ENCODE peak calls at places on chromosomes 12 and 14, in six cellular contexts. One of them, this sample, is unnamed.

GRCh38 chr12:108612788-108613282 is 15.0 kb upstream of the TMEM119 start:
- DNase-seq in Ammon's horn: no peak
- DNase-seq in mammary epithelial cell: peak
- DNase-seq in RWPE1: no peak
- DNase-seq in colonic mucosa: no peak
- DNase-seq in nephron progenitor cell: no peak
- DNase-seq in this sample: no peak

GRCh38 chr14:49623941-49624806 is 3.6 kb downstream of the MGAT2 start:
- DNase-seq in RWPE1: peak
- DNase-seq in Ammon's horn: no peak
- DNase-seq in nephron progenitor cell: no peak
- DNase-seq in mammary epithelial cell: peak
- DNase-seq in colonic mucosa: peak
- DNase-seq in this sample: no peak

GRCh38 chr14:103762011-103762410 is 46.4 kb downstream of the ZFYVE21 start:
- DNase-seq in RWPE1: no peak
- DNase-seq in mammary epithelial cell: no peak
- DNase-seq in nephron progenitor cell: no peak
- DNase-seq in colonic mucosa: no peak
- DNase-seq in Ammon's horn: no peak
- DNase-seq in this sample: no peak

GRCh38 chr12:91370086-91370868 is 187.7 kb upstream of the DCN start:
- DNase-seq in nephron progenitor cell: no peak
- DNase-seq in RWPE1: no peak
- DNase-seq in colonic mucosa: no peak
- DNase-seq in Ammon's horn: no peak
- DNase-seq in mammary epithelial cell: no peak
- DNase-seq in this sample: no peak

GRCh38 chr12:110741795-110742717 is 635 bp downstream of the PPP1CC start:
- DNase-seq in colonic mucosa: peak
- DNase-seq in Ammon's horn: peak
- DNase-seq in nephron progenitor cell: no peak
- DNase-seq in mammary epithelial cell: peak
- DNase-seq in RWPE1: peak
- DNase-seq in this sample: no peak

GRCh38 chr12:124481257-124481750 is 86.1 kb downstream of the NCOR2 start:
- DNase-seq in mammary epithelial cell: no peak
- DNase-seq in colonic mucosa: no peak
- DNase-seq in RWPE1: no peak
- DNase-seq in Ammon's horn: no peak
- DNase-seq in nephron progenitor cell: no peak
- DNase-seq in this sample: no peak

GRCh38 chr12:120116443-120116791 is at the start of gene RAB35:
- DNase-seq in RWPE1: no peak
- DNase-seq in mammary epithelial cell: no peak
- DNase-seq in colonic mucosa: no peak
- DNase-seq in nephron progenitor cell: no peak
- DNase-seq in Ammon's horn: no peak
- DNase-seq in this sample: no peak

GRCh38 chr14:56474419-56475022 is 105.1 kb upstream of the TMEM260 start:
- DNase-seq in colonic mucosa: no peak
- DNase-seq in RWPE1: peak
- DNase-seq in Ammon's horn: peak
- DNase-seq in mammary epithelial cell: peak
- DNase-seq in nephron progenitor cell: peak
- DNase-seq in this sample: no peak

GRCh38 chr14:90444077-90444696 is 47.4 kb downstream of the CALM1 start:
- DNase-seq in mammary epithelial cell: peak
- DNase-seq in colonic mucosa: no peak
- DNase-seq in nephron progenitor cell: no peak
- DNase-seq in RWPE1: peak
- DNase-seq in Ammon's horn: no peak
- DNase-seq in this sample: no peak

GRCh38 chr12:66036317-66036716 is 94.2 kb downstream of the LLPH start:
- DNase-seq in RWPE1: peak
- DNase-seq in Ammon's horn: no peak
- DNase-seq in nephron progenitor cell: no peak
- DNase-seq in mammary epithelial cell: peak
- DNase-seq in colonic mucosa: no peak
- DNase-seq in this sample: peak

GRCh38 chr12:64098709-64099354 is 123.3 kb downstream of the KICS2 start:
- DNase-seq in mammary epithelial cell: no peak
- DNase-seq in nephron progenitor cell: no peak
- DNase-seq in colonic mucosa: no peak
- DNase-seq in RWPE1: no peak
- DNase-seq in Ammon's horn: peak
- DNase-seq in this sample: no peak

GRCh38 chr14:55968741-55969140 is 149.5 kb upstream of the PELI2 start:
- DNase-seq in nephron progenitor cell: no peak
- DNase-seq in RWPE1: no peak
- DNase-seq in colonic mucosa: no peak
- DNase-seq in mammary epithelial cell: no peak
- DNase-seq in Ammon's horn: no peak
- DNase-seq in this sample: no peak

GRCh38 chr12:74514098-74514872 is 23.4 kb upstream of the ATXN7L3B start:
- DNase-seq in mammary epithelial cell: peak
- DNase-seq in Ammon's horn: no peak
- DNase-seq in colonic mucosa: no peak
- DNase-seq in RWPE1: no peak
- DNase-seq in nephron progenitor cell: no peak
- DNase-seq in this sample: no peak

GRCh38 chr12:10600988-10601387 is 12.4 kb downstream of the MAGOHB start:
- DNase-seq in RWPE1: no peak
- DNase-seq in nephron progenitor cell: no peak
- DNase-seq in Ammon's horn: no peak
- DNase-seq in colonic mucosa: no peak
- DNase-seq in mammary epithelial cell: no peak
- DNase-seq in this sample: no peak

GRCh38 chr12:7695159-7695930 is at the start of gene GDF3:
- DNase-seq in Ammon's horn: no peak
- DNase-seq in mammary epithelial cell: no peak
- DNase-seq in nephron progenitor cell: no peak
- DNase-seq in RWPE1: no peak
- DNase-seq in colonic mucosa: peak
- DNase-seq in this sample: no peak

GRCh38 chr12:56271031-56271430 is 4.3 kb downstream of the COQ10A start:
- DNase-seq in mammary epithelial cell: peak
- DNase-seq in Ammon's horn: no peak
- DNase-seq in nephron progenitor cell: no peak
- DNase-seq in RWPE1: no peak
- DNase-seq in colonic mucosa: no peak
- DNase-seq in this sample: no peak

GRCh38 chr14:32938719-32939253 is at the start of gene NPAS3:
- DNase-seq in nephron progenitor cell: peak
- DNase-seq in mammary epithelial cell: no peak
- DNase-seq in RWPE1: no peak
- DNase-seq in colonic mucosa: no peak
- DNase-seq in Ammon's horn: peak
- DNase-seq in this sample: no peak

GRCh38 chr12:117134059-117134458 is 34.8 kb upstream of the TESC start:
- DNase-seq in Ammon's horn: no peak
- DNase-seq in RWPE1: no peak
- DNase-seq in colonic mucosa: no peak
- DNase-seq in nephron progenitor cell: no peak
- DNase-seq in mammary epithelial cell: no peak
- DNase-seq in this sample: no peak

GRCh38 chr14:20679907-20680306 is 4.5 kb upstream of the RNASE4 start:
- DNase-seq in nephron progenitor cell: peak
- DNase-seq in mammary epithelial cell: no peak
- DNase-seq in colonic mucosa: peak
- DNase-seq in RWPE1: peak
- DNase-seq in Ammon's horn: peak
- DNase-seq in this sample: no peak

GRCh38 chr14:67319142-67319541 is 40.5 kb downstream of the ATP6V1D start:
- DNase-seq in nephron progenitor cell: no peak
- DNase-seq in RWPE1: peak
- DNase-seq in Ammon's horn: no peak
- DNase-seq in colonic mucosa: no peak
- DNase-seq in mammary epithelial cell: no peak
- DNase-seq in this sample: no peak

GRCh38 chr14:94018308-94018707 is 7.8 kb upstream of the OTUB2 start:
- DNase-seq in mammary epithelial cell: no peak
- DNase-seq in nephron progenitor cell: no peak
- DNase-seq in colonic mucosa: no peak
- DNase-seq in Ammon's horn: no peak
- DNase-seq in RWPE1: no peak
- DNase-seq in this sample: no peak

GRCh38 chr12:70722584-70723343 is 85.5 kb upstream of the PTPRB start:
- DNase-seq in colonic mucosa: no peak
- DNase-seq in nephron progenitor cell: no peak
- DNase-seq in RWPE1: no peak
- DNase-seq in mammary epithelial cell: no peak
- DNase-seq in Ammon's horn: no peak
- DNase-seq in this sample: no peak

GRCh38 chr12:130440411-130441080 is 102.9 kb downstream of the PIWIL1 start:
- DNase-seq in RWPE1: no peak
- DNase-seq in nephron progenitor cell: no peak
- DNase-seq in mammary epithelial cell: no peak
- DNase-seq in Ammon's horn: no peak
- DNase-seq in colonic mucosa: no peak
- DNase-seq in this sample: no peak

GRCh38 chr12:93645702-93646101 is 31.5 kb upstream of the CRADD start:
- DNase-seq in RWPE1: peak
- DNase-seq in nephron progenitor cell: no peak
- DNase-seq in colonic mucosa: no peak
- DNase-seq in mammary epithelial cell: peak
- DNase-seq in Ammon's horn: no peak
- DNase-seq in this sample: no peak

GRCh38 chr14:39025250-39025809 is 77.7 kb downstream of the SEC23A start:
- DNase-seq in RWPE1: no peak
- DNase-seq in nephron progenitor cell: no peak
- DNase-seq in Ammon's horn: no peak
- DNase-seq in colonic mucosa: no peak
- DNase-seq in mammary epithelial cell: no peak
- DNase-seq in this sample: no peak

GRCh38 chr12:1093166-1093751 is 102.2 kb downstream of the ERC1 start:
- DNase-seq in Ammon's horn: peak
- DNase-seq in nephron progenitor cell: peak
- DNase-seq in mammary epithelial cell: peak
- DNase-seq in RWPE1: peak
- DNase-seq in colonic mucosa: peak
- DNase-seq in this sample: no peak

GRCh38 chr12:108768591-108769500 is 37.5 kb upstream of the CORO1C start:
- DNase-seq in colonic mucosa: peak
- DNase-seq in Ammon's horn: no peak
- DNase-seq in nephron progenitor cell: peak
- DNase-seq in RWPE1: peak
- DNase-seq in mammary epithelial cell: no peak
- DNase-seq in this sample: no peak

GRCh38 chr12:109523504-109523903 is 46.1 kb downstream of the UBE3B start:
- DNase-seq in Ammon's horn: no peak
- DNase-seq in RWPE1: no peak
- DNase-seq in mammary epithelial cell: no peak
- DNase-seq in nephron progenitor cell: no peak
- DNase-seq in colonic mucosa: no peak
- DNase-seq in this sample: no peak

GRCh38 chr12:570949-571794 is 92.1 kb downstream of the NINJ2 start:
- DNase-seq in Ammon's horn: peak
- DNase-seq in nephron progenitor cell: peak
- DNase-seq in colonic mucosa: peak
- DNase-seq in mammary epithelial cell: peak
- DNase-seq in RWPE1: peak
- DNase-seq in this sample: no peak

GRCh38 chr14:37048666-37049071 is 123.7 kb downstream of the SLC25A21 start:
- DNase-seq in mammary epithelial cell: peak
- DNase-seq in colonic mucosa: no peak
- DNase-seq in Ammon's horn: no peak
- DNase-seq in nephron progenitor cell: no peak
- DNase-seq in RWPE1: peak
- DNase-seq in this sample: no peak

This sample was measured in non-pigmented ciliary epithelial cell.